ENCODE peak calls at places on chromosomes 1 and 21, in four cellular contexts. One of them, this sample, is unnamed.

GRCh38 chr1:229093258-229093540 is 177.7 kb upstream of the RAB4A start:
- DNase-seq in SJCRH30: no peak
- DNase-seq in sigmoid colon: no peak
- DNase-seq in endodermal cell: no peak
- DNase-seq in this sample: no peak

GRCh38 chr1:48674641-48675040 is 102.0 kb downstream of the BEND5 start:
- DNase-seq in sigmoid colon: no peak
- DNase-seq in endodermal cell: no peak
- DNase-seq in SJCRH30: no peak
- DNase-seq in this sample: no peak

GRCh38 chr1:56844709-56845108 is 9.9 kb upstream of the C8A start:
- DNase-seq in sigmoid colon: no peak
- DNase-seq in SJCRH30: no peak
- DNase-seq in endodermal cell: no peak
- DNase-seq in this sample: no peak

GRCh38 chr1:105005594-105006195 is 1256.0 kb downstream of the AMY1C start:
- DNase-seq in sigmoid colon: no peak
- DNase-seq in SJCRH30: no peak
- DNase-seq in endodermal cell: no peak
- DNase-seq in this sample: no peak

GRCh38 chr1:40014812-40015594 is 25.5 kb upstream of the CAP1 start:
- DNase-seq in SJCRH30: no peak
- DNase-seq in sigmoid colon: no peak
- DNase-seq in endodermal cell: peak; percentile 17
- DNase-seq in this sample: no peak

GRCh38 chr1:38132681-38133080 is 86.1 kb upstream of the POU3F1 start:
- DNase-seq in endodermal cell: no peak
- DNase-seq in sigmoid colon: no peak
- DNase-seq in SJCRH30: peak; percentile 92
- DNase-seq in this sample: no peak

GRCh38 chr1:200676829-200677228 is 7.1 kb upstream of the DDX59 start:
- DNase-seq in sigmoid colon: no peak
- DNase-seq in endodermal cell: no peak
- DNase-seq in SJCRH30: no peak
- DNase-seq in this sample: no peak

GRCh38 chr1:244231572-244232315 is 180.7 kb downstream of the ZBTB18 start:
- DNase-seq in sigmoid colon: no peak
- DNase-seq in SJCRH30: peak; percentile 83
- DNase-seq in endodermal cell: peak; percentile 50
- DNase-seq in this sample: no peak

GRCh38 chr1:228088586-228089498 is 6.3 kb downstream of the ARF1 start:
- DNase-seq in sigmoid colon: peak; percentile 63
- DNase-seq in endodermal cell: peak; percentile 38
- DNase-seq in SJCRH30: no peak
- DNase-seq in this sample: no peak

GRCh38 chr1:152960452-152961044 is 9.9 kb upstream of the SPRR4 start:
- DNase-seq in endodermal cell: peak; percentile 48
- DNase-seq in sigmoid colon: no peak
- DNase-seq in SJCRH30: no peak
- DNase-seq in this sample: no peak

GRCh38 chr21:33799378-33800090 is 116.1 kb downstream of the ATP5PO start:
- DNase-seq in SJCRH30: no peak
- DNase-seq in sigmoid colon: peak; percentile 76
- DNase-seq in endodermal cell: no peak
- DNase-seq in this sample: no peak

GRCh38 chr1:7690076-7690475 is 81.0 kb upstream of the VAMP3 start:
- DNase-seq in endodermal cell: no peak
- DNase-seq in sigmoid colon: no peak
- DNase-seq in SJCRH30: no peak
- DNase-seq in this sample: no peak

GRCh38 chr1:17140279-17140678 is 21.0 kb upstream of the PADI2 start:
- DNase-seq in SJCRH30: no peak
- DNase-seq in sigmoid colon: no peak
- DNase-seq in endodermal cell: no peak
- DNase-seq in this sample: no peak

GRCh38 chr1:42165511-42166210 is 1.1 kb upstream of the GUCA2A start:
- DNase-seq in sigmoid colon: peak; percentile 50
- DNase-seq in SJCRH30: peak; percentile 91
- DNase-seq in endodermal cell: peak; percentile 71
- DNase-seq in this sample: no peak

GRCh38 chr1:170680428-170680827 is 16.5 kb downstream of the PRRX1 start:
- DNase-seq in sigmoid colon: peak; percentile 67
- DNase-seq in SJCRH30: no peak
- DNase-seq in endodermal cell: no peak
- DNase-seq in this sample: no peak

GRCh38 chr1:221431068-221431651 is 310.7 kb downstream of the DUSP10 start:
- DNase-seq in SJCRH30: no peak
- DNase-seq in endodermal cell: no peak
- DNase-seq in sigmoid colon: no peak
- DNase-seq in this sample: no peak

GRCh38 chr1:31574749-31575372 is 1.5 kb upstream of the TINAGL1 start:
- DNase-seq in endodermal cell: no peak
- DNase-seq in sigmoid colon: no peak
- DNase-seq in SJCRH30: no peak
- DNase-seq in this sample: no peak

GRCh38 chr1:64595871-64596515 is 126.1 kb downstream of the CACHD1 start:
- DNase-seq in endodermal cell: peak; percentile 71
- DNase-seq in sigmoid colon: no peak
- DNase-seq in SJCRH30: no peak
- DNase-seq in this sample: no peak

GRCh38 chr1:104189207-104189606 is 439.5 kb downstream of the AMY1C start:
- DNase-seq in sigmoid colon: no peak
- DNase-seq in endodermal cell: no peak
- DNase-seq in SJCRH30: no peak
- DNase-seq in this sample: no peak

GRCh38 chr1:180563013-180563827 is 4.5 kb downstream of the OVAAL start:
- DNase-seq in SJCRH30: no peak
- DNase-seq in endodermal cell: peak; percentile 58
- DNase-seq in sigmoid colon: no peak
- DNase-seq in this sample: no peak

GRCh38 chr1:39613250-39613649 is 26.2 kb downstream of the HEYL start:
- DNase-seq in SJCRH30: no peak
- DNase-seq in endodermal cell: no peak
- DNase-seq in sigmoid colon: no peak
- DNase-seq in this sample: no peak

GRCh38 chr1:224873645-224874369 is 55.7 kb upstream of the DNAH14 start:
- DNase-seq in SJCRH30: no peak
- DNase-seq in endodermal cell: no peak
- DNase-seq in sigmoid colon: no peak
- DNase-seq in this sample: no peak

GRCh38 chr1:22711071-22711470 is 432 bp downstream of the EPHB2 start:
- DNase-seq in sigmoid colon: no peak
- DNase-seq in endodermal cell: peak; percentile 62
- DNase-seq in SJCRH30: peak; percentile 50
- DNase-seq in this sample: no peak

GRCh38 chr1:200673952-200674823 is 4.5 kb upstream of the DDX59 start:
- DNase-seq in endodermal cell: no peak
- DNase-seq in sigmoid colon: no peak
- DNase-seq in SJCRH30: no peak
- DNase-seq in this sample: no peak

GRCh38 chr1:39720094-39720999 is 18.3 kb upstream of the PPIE start:
- DNase-seq in endodermal cell: no peak
- DNase-seq in SJCRH30: no peak
- DNase-seq in sigmoid colon: no peak
- DNase-seq in this sample: no peak

GRCh38 chr1:31576201-31576669 is at the start of gene TINAGL1:
- DNase-seq in SJCRH30: no peak
- DNase-seq in sigmoid colon: peak; percentile 81
- DNase-seq in endodermal cell: peak; percentile 92
- DNase-seq in this sample: no peak

GRCh38 chr21:45539796-45540600 is 2.2 kb downstream of the SLC19A1 start:
- DNase-seq in endodermal cell: peak; percentile 41
- DNase-seq in SJCRH30: no peak
- DNase-seq in sigmoid colon: peak; percentile 57
- DNase-seq in this sample: no peak

DNA sequence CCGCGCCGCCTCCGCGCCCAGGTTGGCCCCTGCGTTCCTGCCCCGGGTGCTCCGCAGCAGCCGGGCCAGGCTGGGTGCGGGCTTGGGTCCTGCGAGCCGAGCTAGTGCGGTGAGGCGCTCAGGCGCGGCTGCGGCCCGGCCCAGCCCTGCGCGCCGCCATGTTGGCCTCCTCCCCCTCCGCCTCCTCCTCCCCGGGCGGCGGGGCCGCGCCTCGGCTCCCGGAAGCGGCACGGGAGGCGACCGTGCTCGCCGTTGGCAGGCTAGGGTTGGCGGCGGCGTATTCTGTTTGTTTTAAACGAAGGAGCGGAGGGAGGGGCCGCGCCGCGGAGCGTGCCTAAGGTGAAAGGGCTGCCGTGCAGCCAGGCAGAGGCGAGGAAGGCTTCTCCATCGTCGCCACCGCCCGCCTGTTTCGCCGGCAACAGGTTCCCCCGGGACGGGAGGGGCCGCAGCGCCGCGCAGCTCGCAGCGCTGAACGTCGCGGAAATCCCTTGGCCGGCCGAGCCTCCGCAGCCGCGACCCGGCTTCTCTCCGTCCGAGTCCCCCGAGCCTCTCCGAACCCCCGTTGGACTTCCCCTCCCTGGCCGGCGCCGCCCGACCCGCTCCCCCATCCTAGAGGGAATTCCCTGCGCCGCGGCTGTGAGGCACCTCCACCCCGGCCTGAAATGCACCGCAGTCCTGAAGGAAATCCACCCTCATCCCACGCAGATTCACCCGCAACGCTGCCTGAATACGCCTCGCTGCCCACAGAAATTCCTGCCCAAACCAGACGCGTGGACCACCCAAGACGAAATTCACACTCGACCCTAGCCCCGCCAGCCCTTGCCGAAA is at the start of gene USP24:
- DNase-seq in SJCRH30: peak; percentile 77
- DNase-seq in sigmoid colon: peak; percentile 83
- DNase-seq in endodermal cell: peak; percentile 91
- DNase-seq in this sample: peak; percentile 77
- H3K4me1 ChIP-seq in SJCRH30: peaks cover 31% of the 10 kb centered on the region
- H3K4me1 ChIP-seq in sigmoid colon: peaks cover 46% of the 10 kb centered on the region
- H3K4me1 ChIP-seq in endodermal cell: peaks cover 15% of the 10 kb centered on the region
- H3K4me1 ChIP-seq in this sample: peaks cover 40% of the 10 kb centered on the region

GRCh38 chr1:36306902-36307456 is 811 bp downstream of the SH3D21 start:
- DNase-seq in SJCRH30: no peak
- DNase-seq in sigmoid colon: peak; percentile 96
- DNase-seq in endodermal cell: peak; percentile 98
- DNase-seq in this sample: peak; percentile 90

GRCh38 chr1:36304970-36305914 is 926 bp upstream of the SH3D21 start:
- DNase-seq in SJCRH30: no peak
- DNase-seq in sigmoid colon: peak; percentile 47
- DNase-seq in endodermal cell: peak; percentile 58
- DNase-seq in this sample: no peak

GRCh38 chr1:36307601-36308330 is 1.6 kb downstream of the SH3D21 start:
- DNase-seq in SJCRH30: no peak
- DNase-seq in endodermal cell: no peak
- DNase-seq in sigmoid colon: peak; percentile 64
- DNase-seq in this sample: no peak

GRCh38 chr1:36305915-36306209 is 306 bp upstream of the SH3D21 start:
- DNase-seq in sigmoid colon: no peak
- DNase-seq in endodermal cell: no peak
- DNase-seq in SJCRH30: no peak
- DNase-seq in this sample: no peak

DNA sequence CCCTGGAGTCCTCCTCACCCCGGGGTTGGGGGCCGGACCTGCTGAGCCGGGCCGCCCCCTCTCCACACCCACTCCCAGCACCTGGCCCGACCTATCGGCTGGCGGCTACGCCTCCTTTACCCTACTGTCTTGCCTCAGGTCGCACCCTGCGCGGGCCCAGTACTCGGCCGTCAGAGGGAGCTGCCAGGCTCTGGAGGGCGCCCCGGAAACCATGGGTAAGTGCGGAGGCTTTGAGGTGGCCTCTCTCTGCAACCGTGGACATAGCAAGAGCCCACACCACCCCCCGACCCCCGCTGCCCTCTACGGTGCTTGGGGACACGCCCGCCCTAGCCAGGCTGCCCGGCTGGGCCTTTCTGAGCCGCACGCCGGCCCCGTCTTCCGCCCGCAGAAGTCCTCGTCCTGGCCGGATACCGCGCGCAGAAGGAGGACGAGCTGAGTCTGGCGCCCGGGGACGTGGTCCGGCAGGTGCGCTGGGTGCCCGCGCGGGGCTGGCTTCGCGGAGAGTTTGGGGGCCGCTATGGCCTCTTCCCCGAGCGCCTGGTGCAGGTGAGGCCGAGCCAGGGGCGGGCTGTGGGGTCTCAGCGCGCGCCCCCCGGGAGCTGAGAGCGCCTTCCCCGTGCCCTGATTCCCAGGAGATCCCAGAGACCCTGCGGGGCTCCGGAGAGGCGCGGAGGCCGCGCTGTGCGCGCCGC is at the start of gene SH3D21:
- DNase-seq in endodermal cell: peak; percentile 93
- DNase-seq in SJCRH30: no peak
- DNase-seq in sigmoid colon: peak; percentile 73
- DNase-seq in this sample: no peak
- H3K27ac ChIP-seq in endodermal cell: no peak within 1 kb of the TSS
- H3K27ac ChIP-seq in SJCRH30: no peak within 1 kb of the TSS
- H3K27ac ChIP-seq in sigmoid colon: peak within 1 kb of the TSS; percentile 84
- H3K27ac ChIP-seq in this sample: peak within 1 kb of the TSS; percentile 74

DNA sequence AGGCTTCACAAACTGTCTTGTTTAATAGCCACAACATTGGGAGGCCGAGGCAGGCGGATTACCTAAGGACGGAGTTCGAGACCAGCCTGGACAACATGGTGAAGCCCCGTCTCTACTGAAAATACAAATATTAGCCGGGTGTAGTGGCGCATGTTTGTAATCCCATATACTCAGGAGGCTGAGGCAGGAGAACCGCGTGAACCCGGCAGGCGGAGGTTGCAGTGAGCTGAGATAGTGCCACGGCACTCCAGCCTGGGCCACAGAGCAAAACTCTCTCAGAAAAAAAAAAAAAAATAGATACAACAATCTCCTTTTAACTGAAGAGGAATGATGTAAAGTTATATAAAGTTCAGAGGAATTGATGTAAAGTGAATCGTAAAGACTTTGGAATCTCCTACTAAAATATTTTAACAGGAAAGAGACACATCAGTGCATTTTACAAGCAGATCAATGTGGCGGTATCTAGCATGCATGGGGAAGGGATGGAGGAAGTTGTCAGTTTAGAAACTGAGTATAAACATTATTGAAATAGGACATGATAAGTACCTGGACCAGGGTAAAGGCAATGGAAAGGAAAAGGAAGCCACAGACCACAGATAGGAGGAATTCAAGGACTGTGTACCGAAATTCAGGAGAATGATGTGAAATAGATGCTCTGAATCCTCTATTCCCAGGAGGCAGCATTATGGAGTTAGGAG is 41.5 kb downstream of the PTPRC start:
- DNase-seq in SJCRH30: no peak
- DNase-seq in endodermal cell: no peak
- DNase-seq in sigmoid colon: no peak
- DNase-seq in this sample: no peak
- H3K4me3 ChIP-seq in SJCRH30: no peak overlapping the region
- H3K4me3 ChIP-seq in endodermal cell: no peak overlapping the region
- H3K4me3 ChIP-seq in sigmoid colon: no peak overlapping the region
- H3K4me3 ChIP-seq in this sample: peak overlapping the region; percentile 38

GRCh38 chr1:223828162-223828848 is 17.4 kb downstream of the TP53BP2 start:
- DNase-seq in endodermal cell: no peak
- DNase-seq in sigmoid colon: no peak
- DNase-seq in SJCRH30: no peak
- DNase-seq in this sample: no peak
- H3K4me1 ChIP-seq in endodermal cell: peaks cover 30% of the 10 kb centered on the region
- H3K4me1 ChIP-seq in sigmoid colon: peaks cover 39% of the 10 kb centered on the region
- H3K4me1 ChIP-seq in SJCRH30: no peaks in the 10 kb centered on the region
- H3K4me1 ChIP-seq in this sample: peaks cover 33% of the 10 kb centered on the region

This sample was measured in effector memory CD4-positive, alpha-beta T cell.